ENCODE peak calls at places on chromosome 18, in nine cellular contexts. One of them, this sample, is unnamed. For H3K4me1 and H3K27me3, the result is how much of the 10 kb centered on the place peaks cover.

GRCh38 chr18:2588666-2589344 is 17.4 kb downstream of the NDC80 start:
- DNase-seq in naive thymus-derived CD4-positive, alpha-beta T cell: no peak
- DNase-seq in neural progenitor cell: no peak
- DNase-seq in spleen: no peak
- DNase-seq in A673: no peak
- DNase-seq in GM23338: no peak
- DNase-seq in CD8-positive, alpha-beta memory T cell: no peak
- DNase-seq in tibial artery: no peak
- DNase-seq in fibroblast of lung: no peak
- DNase-seq in this sample: no peak

GRCh38 chr18:8741524-8741923 is 36.2 kb downstream of the MTCL1 start:
- DNase-seq in CD8-positive, alpha-beta memory T cell: no peak
- DNase-seq in spleen: no peak
- DNase-seq in neural progenitor cell: no peak
- DNase-seq in tibial artery: no peak
- DNase-seq in A673: peak
- DNase-seq in naive thymus-derived CD4-positive, alpha-beta T cell: no peak
- DNase-seq in GM23338: no peak
- DNase-seq in fibroblast of lung: no peak
- DNase-seq in this sample: no peak

GRCh38 chr18:10927290-10927979 is 221.9 kb downstream of the PIEZO2 start:
- DNase-seq in GM23338: no peak
- DNase-seq in neural progenitor cell: no peak
- DNase-seq in CD8-positive, alpha-beta memory T cell: no peak
- DNase-seq in naive thymus-derived CD4-positive, alpha-beta T cell: no peak
- DNase-seq in spleen: no peak
- DNase-seq in A673: peak
- DNase-seq in tibial artery: no peak
- DNase-seq in fibroblast of lung: peak
- DNase-seq in this sample: no peak

GRCh38 chr18:54389143-54389505 is 31.4 kb downstream of the C18orf54 start:
- DNase-seq in GM23338: no peak
- DNase-seq in A673: no peak
- DNase-seq in fibroblast of lung: no peak
- DNase-seq in spleen: no peak
- DNase-seq in tibial artery: no peak
- DNase-seq in neural progenitor cell: no peak
- DNase-seq in CD8-positive, alpha-beta memory T cell: no peak
- DNase-seq in naive thymus-derived CD4-positive, alpha-beta T cell: no peak
- DNase-seq in this sample: no peak

GRCh38 chr18:55485666-55486065 is 102.3 kb downstream of the TCF4 start:
- DNase-seq in tibial artery: no peak
- DNase-seq in A673: no peak
- DNase-seq in spleen: no peak
- DNase-seq in neural progenitor cell: no peak
- DNase-seq in naive thymus-derived CD4-positive, alpha-beta T cell: no peak
- DNase-seq in GM23338: no peak
- DNase-seq in fibroblast of lung: peak
- DNase-seq in CD8-positive, alpha-beta memory T cell: no peak
- DNase-seq in this sample: no peak

GRCh38 chr18:73136134-73136533 is 268.3 kb upstream of the NETO1 start:
- DNase-seq in naive thymus-derived CD4-positive, alpha-beta T cell: no peak
- DNase-seq in GM23338: peak
- DNase-seq in A673: peak
- DNase-seq in neural progenitor cell: peak
- DNase-seq in fibroblast of lung: no peak
- DNase-seq in spleen: no peak
- DNase-seq in tibial artery: no peak
- DNase-seq in CD8-positive, alpha-beta memory T cell: no peak
- DNase-seq in this sample: no peak

GRCh38 chr18:10454800-10455550 is 540 bp downstream of the APCDD1 start:
- DNase-seq in tibial artery: peak
- DNase-seq in fibroblast of lung: peak
- DNase-seq in naive thymus-derived CD4-positive, alpha-beta T cell: no peak
- DNase-seq in GM23338: peak
- DNase-seq in A673: peak
- DNase-seq in spleen: no peak
- DNase-seq in CD8-positive, alpha-beta memory T cell: no peak
- DNase-seq in neural progenitor cell: no peak
- DNase-seq in this sample: peak

GRCh38 chr18:73948497-73948896 is 199.1 kb downstream of the FBXO15 start:
- DNase-seq in neural progenitor cell: no peak
- DNase-seq in CD8-positive, alpha-beta memory T cell: no peak
- DNase-seq in spleen: no peak
- DNase-seq in fibroblast of lung: no peak
- DNase-seq in tibial artery: no peak
- DNase-seq in GM23338: no peak
- DNase-seq in A673: no peak
- DNase-seq in naive thymus-derived CD4-positive, alpha-beta T cell: no peak
- DNase-seq in this sample: no peak

GRCh38 chr18:44901283-44901682 is 220.6 kb downstream of the SETBP1 start:
- DNase-seq in spleen: no peak
- DNase-seq in fibroblast of lung: no peak
- DNase-seq in tibial artery: no peak
- DNase-seq in neural progenitor cell: no peak
- DNase-seq in CD8-positive, alpha-beta memory T cell: no peak
- DNase-seq in naive thymus-derived CD4-positive, alpha-beta T cell: no peak
- DNase-seq in A673: peak
- DNase-seq in GM23338: peak
- DNase-seq in this sample: no peak

GRCh38 chr18:26863122-26863879 is 2.2 kb downstream of the AQP4 start:
- DNase-seq in naive thymus-derived CD4-positive, alpha-beta T cell: no peak
- DNase-seq in GM23338: peak
- DNase-seq in A673: no peak
- DNase-seq in spleen: no peak
- DNase-seq in tibial artery: no peak
- DNase-seq in CD8-positive, alpha-beta memory T cell: no peak
- DNase-seq in neural progenitor cell: peak
- DNase-seq in fibroblast of lung: no peak
- DNase-seq in this sample: peak

GRCh38 chr18:58983260-58983659 is 118.6 kb downstream of the ZNF532 start:
- DNase-seq in spleen: no peak
- DNase-seq in naive thymus-derived CD4-positive, alpha-beta T cell: no peak
- DNase-seq in neural progenitor cell: no peak
- DNase-seq in CD8-positive, alpha-beta memory T cell: no peak
- DNase-seq in tibial artery: no peak
- DNase-seq in GM23338: peak
- DNase-seq in A673: no peak
- DNase-seq in fibroblast of lung: no peak
- DNase-seq in this sample: no peak

GRCh38 chr18:7369006-7369405 is 138.1 kb downstream of the LRRC30 start:
- DNase-seq in neural progenitor cell: peak
- DNase-seq in A673: no peak
- DNase-seq in tibial artery: no peak
- DNase-seq in CD8-positive, alpha-beta memory T cell: no peak
- DNase-seq in GM23338: peak
- DNase-seq in spleen: no peak
- DNase-seq in fibroblast of lung: no peak
- DNase-seq in naive thymus-derived CD4-positive, alpha-beta T cell: no peak
- DNase-seq in this sample: no peak

GRCh38 chr18:75491361-75491760 is 63.9 kb upstream of the SMIM21 start:
- DNase-seq in fibroblast of lung: no peak
- DNase-seq in naive thymus-derived CD4-positive, alpha-beta T cell: no peak
- DNase-seq in tibial artery: no peak
- DNase-seq in neural progenitor cell: no peak
- DNase-seq in spleen: no peak
- DNase-seq in A673: no peak
- DNase-seq in CD8-positive, alpha-beta memory T cell: no peak
- DNase-seq in GM23338: no peak
- DNase-seq in this sample: no peak

GRCh38 chr18:3649559-3650426 is 199.8 kb downstream of the TGIF1 start:
- DNase-seq in tibial artery: peak
- DNase-seq in GM23338: no peak
- DNase-seq in CD8-positive, alpha-beta memory T cell: no peak
- DNase-seq in neural progenitor cell: no peak
- DNase-seq in A673: no peak
- DNase-seq in naive thymus-derived CD4-positive, alpha-beta T cell: no peak
- DNase-seq in fibroblast of lung: peak
- DNase-seq in spleen: no peak
- DNase-seq in this sample: no peak

GRCh38 chr18:37691162-37691561 is 125.6 kb upstream of the CELF4 start:
- DNase-seq in A673: no peak
- DNase-seq in GM23338: no peak
- DNase-seq in neural progenitor cell: no peak
- DNase-seq in naive thymus-derived CD4-positive, alpha-beta T cell: no peak
- DNase-seq in CD8-positive, alpha-beta memory T cell: no peak
- DNase-seq in fibroblast of lung: no peak
- DNase-seq in spleen: no peak
- DNase-seq in tibial artery: no peak
- DNase-seq in this sample: no peak

DNA sequence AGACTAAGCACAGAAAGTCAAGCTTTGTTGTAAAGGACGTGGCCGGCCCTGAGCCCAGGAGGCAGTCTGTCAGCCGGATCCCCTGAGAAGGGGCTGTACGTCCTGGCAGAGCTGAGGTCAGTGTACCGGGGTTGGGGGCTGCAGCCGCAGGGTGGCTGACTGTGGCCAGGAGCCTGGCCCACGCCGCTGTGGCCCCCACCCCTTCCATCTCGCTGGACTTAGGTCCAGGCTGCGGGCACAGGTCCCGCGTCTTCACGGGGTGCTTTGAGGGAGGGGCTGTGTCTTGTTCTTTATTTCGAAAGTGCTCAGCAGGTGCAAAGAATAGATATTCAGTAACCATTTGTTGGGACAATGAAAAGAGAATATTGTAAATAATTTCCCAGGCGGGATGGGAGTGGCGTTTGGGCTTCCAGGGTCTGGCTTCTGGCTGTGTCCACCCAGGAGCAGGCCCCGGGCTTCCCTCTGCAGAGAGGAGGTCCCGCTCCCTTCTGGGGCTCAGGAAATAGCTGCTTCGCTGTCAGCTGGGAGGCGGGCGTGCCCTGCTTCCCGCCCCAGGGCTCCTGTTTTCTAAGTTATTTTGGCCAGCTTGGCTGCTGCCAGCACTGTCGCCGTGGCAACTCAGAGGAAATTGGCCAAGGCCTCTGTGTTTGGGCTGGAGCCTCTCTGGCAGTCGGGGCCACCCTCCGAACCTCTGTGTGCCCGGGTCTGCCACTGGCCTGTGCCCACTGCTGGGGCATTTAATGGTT is 7.4 kb downstream of the NFATC1 start:
- DNase-seq in CD8-positive, alpha-beta memory T cell: peak
- DNase-seq in spleen: peak
- DNase-seq in fibroblast of lung: no peak
- DNase-seq in GM23338: no peak
- DNase-seq in tibial artery: peak
- DNase-seq in A673: peak
- DNase-seq in neural progenitor cell: no peak
- DNase-seq in naive thymus-derived CD4-positive, alpha-beta T cell: no peak
- DNase-seq in this sample: no peak
- H3K4me1 ChIP-seq in CD8-positive, alpha-beta memory T cell: half or more
- H3K4me1 ChIP-seq in spleen: half or more
- H3K4me1 ChIP-seq in fibroblast of lung: under half
- H3K4me1 ChIP-seq in GM23338: under half
- H3K4me1 ChIP-seq in tibial artery: under half
- H3K4me1 ChIP-seq in A673: under half
- H3K4me1 ChIP-seq in neural progenitor cell: under half
- H3K4me1 ChIP-seq in naive thymus-derived CD4-positive, alpha-beta T cell: under half
- H3K4me1 ChIP-seq in this sample: half or more

GRCh38 chr18:79796531-79797390 is 977 bp upstream of the KCNG2 start:
- DNase-seq in naive thymus-derived CD4-positive, alpha-beta T cell: no peak
- DNase-seq in tibial artery: no peak
- DNase-seq in GM23338: peak
- DNase-seq in spleen: peak
- DNase-seq in neural progenitor cell: peak
- DNase-seq in A673: peak
- DNase-seq in CD8-positive, alpha-beta memory T cell: peak
- DNase-seq in fibroblast of lung: peak
- DNase-seq in this sample: peak
- H3K27me3 ChIP-seq in naive thymus-derived CD4-positive, alpha-beta T cell: under half
- H3K27me3 ChIP-seq in tibial artery: half or more
- H3K27me3 ChIP-seq in GM23338: under half
- H3K27me3 ChIP-seq in spleen: half or more
- H3K27me3 ChIP-seq in neural progenitor cell: half or more
- H3K27me3 ChIP-seq in A673: under half
- H3K27me3 ChIP-seq in CD8-positive, alpha-beta memory T cell: under half
- H3K27me3 ChIP-seq in fibroblast of lung: under half
- H3K27me3 ChIP-seq in this sample: half or more

DNA sequence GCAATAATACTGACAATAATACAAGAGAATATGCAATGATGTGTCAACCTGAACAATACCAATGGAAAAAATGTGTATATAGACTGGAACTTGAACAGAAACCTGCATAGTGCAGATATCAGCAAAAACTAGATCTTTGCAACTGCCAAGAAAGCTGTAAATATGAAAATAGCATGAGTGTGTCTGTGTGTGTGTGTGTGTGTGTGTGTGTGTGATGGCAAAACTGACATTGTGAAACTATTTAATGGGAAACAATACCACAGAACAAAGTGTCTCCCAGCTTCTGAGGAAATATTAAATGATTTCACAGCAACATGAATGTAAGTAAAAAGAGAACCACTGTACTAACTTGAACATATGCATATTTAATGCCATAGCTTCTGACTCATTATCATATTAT is 558.2 kb upstream of the LINC00305 start:
- DNase-seq in CD8-positive, alpha-beta memory T cell: no peak
- DNase-seq in tibial artery: no peak
- DNase-seq in spleen: no peak
- DNase-seq in GM23338: no peak
- DNase-seq in naive thymus-derived CD4-positive, alpha-beta T cell: no peak
- DNase-seq in neural progenitor cell: no peak
- DNase-seq in A673: no peak
- DNase-seq in fibroblast of lung: no peak
- DNase-seq in this sample: no peak
- H3K27ac ChIP-seq in CD8-positive, alpha-beta memory T cell: no peak
- H3K27ac ChIP-seq in tibial artery: no peak
- H3K27ac ChIP-seq in spleen: no peak
- H3K27ac ChIP-seq in GM23338: no peak
- H3K27ac ChIP-seq in naive thymus-derived CD4-positive, alpha-beta T cell: no peak
- H3K27ac ChIP-seq in neural progenitor cell: no peak
- H3K27ac ChIP-seq in A673: no peak
- H3K27ac ChIP-seq in fibroblast of lung: no peak
- H3K27ac ChIP-seq in this sample: no peak

GRCh38 chr18:35442701-35443100 is 55.1 kb downstream of the INO80C start:
- DNase-seq in neural progenitor cell: no peak
- DNase-seq in spleen: no peak
- DNase-seq in naive thymus-derived CD4-positive, alpha-beta T cell: no peak
- DNase-seq in tibial artery: no peak
- DNase-seq in CD8-positive, alpha-beta memory T cell: no peak
- DNase-seq in A673: no peak
- DNase-seq in GM23338: no peak
- DNase-seq in fibroblast of lung: no peak
- DNase-seq in this sample: no peak

GRCh38 chr18:35444636-35445035 is 53.1 kb downstream of the INO80C start:
- DNase-seq in spleen: no peak
- DNase-seq in tibial artery: no peak
- DNase-seq in neural progenitor cell: no peak
- DNase-seq in A673: no peak
- DNase-seq in naive thymus-derived CD4-positive, alpha-beta T cell: no peak
- DNase-seq in GM23338: no peak
- DNase-seq in CD8-positive, alpha-beta memory T cell: no peak
- DNase-seq in fibroblast of lung: no peak
- DNase-seq in this sample: no peak

GRCh38 chr18:35443847-35444246 is 53.9 kb downstream of the INO80C start:
- DNase-seq in A673: no peak
- DNase-seq in CD8-positive, alpha-beta memory T cell: no peak
- DNase-seq in GM23338: no peak
- DNase-seq in fibroblast of lung: no peak
- DNase-seq in neural progenitor cell: no peak
- DNase-seq in tibial artery: no peak
- DNase-seq in spleen: no peak
- DNase-seq in naive thymus-derived CD4-positive, alpha-beta T cell: no peak
- DNase-seq in this sample: no peak

GRCh38 chr18:35441857-35442595 is 55.7 kb downstream of the INO80C start:
- DNase-seq in spleen: no peak
- DNase-seq in GM23338: no peak
- DNase-seq in A673: no peak
- DNase-seq in neural progenitor cell: no peak
- DNase-seq in fibroblast of lung: no peak
- DNase-seq in naive thymus-derived CD4-positive, alpha-beta T cell: no peak
- DNase-seq in CD8-positive, alpha-beta memory T cell: no peak
- DNase-seq in tibial artery: no peak
- DNase-seq in this sample: no peak

GRCh38 chr18:35443434-35443833 is 54.3 kb downstream of the INO80C start:
- DNase-seq in CD8-positive, alpha-beta memory T cell: no peak
- DNase-seq in A673: no peak
- DNase-seq in spleen: no peak
- DNase-seq in neural progenitor cell: no peak
- DNase-seq in fibroblast of lung: no peak
- DNase-seq in tibial artery: no peak
- DNase-seq in naive thymus-derived CD4-positive, alpha-beta T cell: no peak
- DNase-seq in GM23338: no peak
- DNase-seq in this sample: no peak
- H3K4me1 ChIP-seq in CD8-positive, alpha-beta memory T cell: under half
- H3K4me1 ChIP-seq in A673: under half
- H3K4me1 ChIP-seq in spleen: under half
- H3K4me1 ChIP-seq in neural progenitor cell: under half
- H3K4me1 ChIP-seq in fibroblast of lung: under half
- H3K4me1 ChIP-seq in tibial artery: under half
- H3K4me1 ChIP-seq in naive thymus-derived CD4-positive, alpha-beta T cell: under half
- H3K4me1 ChIP-seq in GM23338: under half
- H3K4me1 ChIP-seq in this sample: under half